ENCODE peak calls at places on chromosomes 5 and 9, in nine cellular contexts. C, G, X, K, P, I, Q, B and E are unnamed samples.

GRCh38 chr9:129487307-129487657 is 133.6 kb downstream of the C9orf50 start:
- DNase-seq in K (no peak), I (no peak), P (no peak), X (no peak), Q (no peak), G (no peak), B (no peak), C (no peak), E (no peak)

GRCh38 chr9:90099262-90099982 is 494.6 kb downstream of the GADD45G start:
- DNase-seq in K (no peak), G (no peak), I (no peak), Q (no peak), B (peak; percentile 45), X (no peak), C (no peak), P (no peak), E (no peak)

GRCh38 chr9:18666987-18667772 is 193.2 kb downstream of the ADAMTSL1 start:
- DNase-seq in Q (no peak), X (no peak), I (no peak), G (no peak), P (no peak), C (no peak), B (no peak), K (no peak), E (no peak)

GRCh38 chr5:146564036-146564762 is 48.2 kb upstream of the GPR151 start:
- DNase-seq in P (no peak), K (peak; percentile 8), I (no peak), C (no peak), G (no peak), Q (no peak), B (no peak), X (no peak), E (no peak)

GRCh38 chr5:32290922-32291321 is 21.8 kb downstream of the MTMR12 start:
- DNase-seq in I (no peak), B (no peak), P (no peak), Q (no peak), K (no peak), G (no peak), C (no peak), X (no peak), E (no peak)

GRCh38 chr5:173321886-173322285 is 6.3 kb downstream of the STC2 start:
- DNase-seq in I (no peak), K (no peak), P (no peak), C (no peak), Q (no peak), B (no peak), G (no peak), X (no peak), E (no peak)

GRCh38 chr9:2087500-2088313 is 72.6 kb downstream of the SMARCA2 start:
- DNase-seq in P (no peak), G (peak; percentile 13), Q (no peak), K (peak; percentile 42), B (peak; percentile 87), X (no peak), I (peak; percentile 50), C (no peak), E (no peak)

GRCh38 chr5:17056056-17056690 is 120.1 kb upstream of the MYO10 start:
- DNase-seq in B (peak; percentile 43), I (no peak), K (no peak), X (no peak), Q (no peak), G (no peak), P (peak; percentile 24), C (no peak), E (no peak)

GRCh38 chr5:141821430-141821925 is 56.7 kb downstream of the PCDH1 start:
- DNase-seq in C (no peak), X (no peak), B (peak; percentile 92), Q (no peak), P (no peak), G (no peak), I (no peak), K (peak; percentile 71), E (no peak)

DNA sequence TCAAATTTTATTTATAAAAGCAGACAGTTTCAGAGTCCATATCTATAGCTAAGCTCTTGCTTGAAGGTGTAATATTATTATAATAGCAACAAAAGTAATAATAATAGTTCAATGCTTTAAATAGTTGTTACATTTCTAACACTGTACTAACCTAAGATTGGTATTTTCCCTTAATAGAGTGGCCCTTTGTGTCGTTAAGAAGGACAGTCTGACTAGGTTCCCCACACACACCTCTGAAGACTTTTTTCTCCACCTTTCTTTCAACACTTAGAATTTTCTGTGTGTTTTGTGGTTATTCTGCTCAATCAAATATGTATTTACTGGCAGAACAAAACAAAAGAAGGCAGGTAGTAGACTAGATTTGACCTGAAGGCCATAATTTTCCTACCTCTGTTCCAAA is 223.2 kb upstream of the ACO1 start:
- DNase-seq in B (no peak), C (no peak), I (no peak), P (no peak), X (no peak), K (no peak), G (no peak), Q (no peak), E (no peak)
- TF ChIP-seq POLR2AphosphoS5 in B (no peak), C (no peak), I (no peak), P (no peak), X (no peak), K (no peak), G (no peak), Q (no peak), E (no peak)

DNA sequence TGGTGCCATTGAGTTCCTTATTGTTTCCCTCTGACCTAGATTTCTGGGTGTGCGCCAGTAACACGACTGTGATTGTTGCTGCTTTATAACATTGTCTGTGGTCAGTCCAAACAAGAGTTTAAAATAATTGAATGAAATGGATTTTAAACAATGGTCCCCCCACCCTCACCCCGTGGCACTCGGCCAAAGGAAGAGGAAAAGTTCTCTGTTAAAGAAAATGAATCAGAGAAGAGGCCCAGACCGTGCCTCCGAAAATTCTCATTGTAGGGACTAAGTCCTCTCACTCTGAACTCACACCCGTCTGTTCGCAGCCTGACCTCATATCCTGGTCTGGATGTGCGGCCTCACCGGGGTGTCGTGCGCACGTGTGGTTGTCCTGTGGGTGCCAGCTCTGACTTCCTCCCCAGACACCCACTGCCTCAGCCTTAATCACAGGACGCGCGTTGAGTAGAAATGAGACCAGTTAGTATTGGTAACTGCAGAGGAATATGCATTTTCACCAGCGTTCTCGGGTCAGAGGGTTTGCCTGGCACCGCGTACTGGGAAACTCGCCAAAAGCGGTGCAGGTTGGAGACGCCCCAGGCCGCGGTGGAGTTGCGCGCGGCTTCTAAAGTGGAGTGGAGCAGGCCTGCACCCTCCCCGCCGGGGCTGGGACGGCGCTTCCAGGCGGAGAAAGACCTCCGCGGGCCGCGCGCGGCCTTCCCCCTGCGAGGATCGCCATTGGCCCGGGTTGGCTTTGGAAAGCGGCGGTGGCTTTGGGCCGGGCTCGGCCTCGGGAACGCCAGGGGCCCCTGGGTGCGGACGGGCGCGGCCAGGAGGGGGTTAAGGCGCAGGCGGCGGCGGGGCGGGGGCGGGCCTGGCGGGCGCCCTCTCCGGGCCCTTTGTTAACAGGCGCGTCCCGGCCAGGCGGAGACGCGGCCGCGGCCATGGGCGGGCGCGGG is at the start of gene ABL1:
- DNase-seq in I (peak; percentile 93), P (peak; percentile 52), G (peak; percentile 70), B (peak; percentile 66), Q (peak; percentile 94), K (peak; percentile 49), X (peak; percentile 74), C (peak; percentile 87), E (peak; percentile 95)
- TF ChIP-seq POLR2AphosphoS5 in I (no peak), P (peak; percentile 6), G (peak; percentile 58), B (peak; percentile 27), Q (peak; percentile 66), K (peak; percentile 15), X (peak; percentile 40), C (peak; percentile 71), E (peak; percentile 53)

DNA sequence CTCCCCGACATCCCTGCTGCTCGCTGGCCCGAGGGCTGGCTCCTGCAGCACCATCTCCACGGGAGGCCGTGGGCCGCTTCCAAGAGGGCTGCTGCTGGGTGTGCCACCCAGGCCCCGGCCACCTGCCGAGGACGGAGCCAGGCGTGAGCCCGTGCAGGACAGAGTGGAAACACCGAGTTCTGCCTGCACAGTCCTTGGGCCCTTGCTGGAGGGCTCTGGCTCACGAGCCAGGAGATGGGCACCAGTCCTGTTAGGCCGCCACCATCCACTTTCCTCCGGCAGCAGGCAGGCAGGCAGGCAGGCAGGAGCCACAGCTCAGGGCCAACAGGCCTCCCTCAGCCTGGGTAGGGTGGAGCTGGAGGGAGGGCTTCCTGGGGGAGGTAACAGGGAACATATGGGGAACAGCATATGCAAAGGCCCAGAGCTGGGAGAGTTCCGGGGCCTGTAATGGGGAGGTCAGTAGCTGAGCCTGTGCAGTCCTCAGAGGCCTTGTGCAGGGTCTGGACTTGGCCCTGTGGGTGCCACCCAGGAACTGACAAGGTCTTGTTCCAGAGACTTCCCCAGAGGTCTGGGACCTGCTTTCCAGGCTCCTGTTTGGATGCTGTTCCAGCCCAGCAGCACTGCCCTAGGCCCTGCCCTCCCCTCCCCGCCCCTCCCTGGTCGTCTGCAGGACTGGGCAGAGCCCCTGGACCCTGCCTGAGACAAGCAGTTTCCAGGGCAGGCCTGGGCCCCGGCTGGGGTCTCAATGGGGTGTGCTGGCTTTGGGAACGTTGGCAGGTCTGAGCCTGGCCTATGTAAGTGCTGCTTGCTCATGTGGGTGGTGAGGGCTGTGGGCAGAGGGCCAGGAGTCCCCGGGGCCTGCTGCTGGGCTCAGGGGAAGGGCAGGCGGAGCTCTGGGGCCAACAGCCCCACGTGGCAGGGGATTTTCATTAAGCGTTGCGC is 32.0 kb downstream of the RXRA start:
- DNase-seq in I (no peak), Q (peak; percentile 87), B (no peak), P (no peak), X (no peak), G (no peak), K (no peak), C (no peak), E (peak; percentile 67)
- TF ChIP-seq POLR2AphosphoS5 in I (no peak), Q (no peak), B (no peak), P (no peak), X (no peak), G (no peak), K (no peak), C (peak; percentile 25), E (no peak)

DNA sequence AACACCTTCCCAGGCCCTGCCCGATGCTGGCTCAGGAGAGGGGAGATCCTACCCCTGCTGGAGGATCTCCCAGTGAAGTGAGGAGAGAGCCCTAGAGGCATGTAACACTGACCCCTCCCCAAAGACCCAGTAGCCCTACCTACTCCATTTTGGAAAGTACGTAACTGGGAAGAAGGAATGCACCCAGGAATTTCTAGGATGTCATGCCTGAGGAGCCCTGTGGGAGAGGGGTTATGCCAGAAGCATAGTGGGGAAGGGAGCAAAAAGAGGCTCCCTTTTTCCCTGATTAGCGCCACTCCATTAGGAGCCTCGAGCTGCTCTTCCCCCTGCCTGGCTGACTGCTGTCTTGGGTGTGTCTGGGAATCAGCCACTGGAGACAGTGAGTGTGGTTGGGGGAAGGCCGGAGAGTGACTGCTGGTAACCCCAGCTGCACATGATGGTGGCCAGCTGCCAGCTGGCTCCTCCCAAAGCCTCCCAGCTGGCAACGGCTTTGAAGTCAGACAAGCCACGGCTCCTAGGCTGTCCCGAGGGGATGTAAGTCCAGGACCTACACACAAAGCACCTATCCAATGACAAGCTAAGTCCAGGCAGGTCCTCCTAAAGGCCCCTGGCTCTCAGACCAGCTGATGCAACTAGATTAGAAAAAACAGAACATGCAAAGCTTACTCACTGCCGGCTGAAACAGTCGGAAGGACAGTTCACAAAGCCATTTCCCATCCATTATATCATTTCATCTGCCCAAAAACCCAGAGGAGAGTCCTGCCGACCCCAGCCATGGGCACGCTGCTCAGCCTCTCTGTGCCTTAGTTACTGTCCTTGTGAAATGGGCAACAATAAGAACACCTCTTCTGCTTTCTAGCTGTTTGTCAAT is 136.5 kb upstream of the ABCA1 start:
- DNase-seq in B (peak; percentile 25), I (no peak), Q (peak; percentile 99), C (peak; percentile 89), G (no peak), K (no peak), X (peak; percentile 81), P (peak; percentile 91), E (peak; percentile 93)
- TF ChIP-seq POLR2AphosphoS5 in B (no peak), I (no peak), Q (peak; percentile 92), C (peak; percentile 77), G (no peak), K (no peak), X (peak; percentile 96), P (peak; percentile 85), E (peak; percentile 43)